ENCODE peak calls at places on chromosomes 11 and 22, in ten cellular contexts. One of them, this sample, is unnamed.

GRCh38 chr11:129410561-129410960 is 34.9 kb downstream of the BARX2 start:
- DNase-seq in stimulated activated CD4-positive, alpha-beta T cell treated with anti-CD3 and anti-CD28 coated beads, Interleukin-2, amount 100 ng/mL, for 48 hours: no peak
- DNase-seq in caudate nucleus: no peak
- DNase-seq in pons: no peak
- DNase-seq in GM04504: no peak
- DNase-seq in ureter: no peak
- DNase-seq in K562: no peak
- DNase-seq in hypothalamus: no peak
- DNase-seq in B cell: no peak
- DNase-seq in effector CD4-positive, alpha-beta T cell: no peak
- DNase-seq in this sample: no peak

GRCh38 chr22:39306456-39307361 is 12.7 kb downstream of the RPL3 start:
- DNase-seq in ureter: no peak
- DNase-seq in effector CD4-positive, alpha-beta T cell: peak; percentile 36
- DNase-seq in K562: peak; percentile 76
- DNase-seq in hypothalamus: no peak
- DNase-seq in caudate nucleus: no peak
- DNase-seq in B cell: peak; percentile 52
- DNase-seq in stimulated activated CD4-positive, alpha-beta T cell treated with anti-CD3 and anti-CD28 coated beads, Interleukin-2, amount 100 ng/mL, for 48 hours: peak; percentile 64
- DNase-seq in pons: no peak
- DNase-seq in GM04504: no peak
- DNase-seq in this sample: no peak

GRCh38 chr11:34601085-34601444 is 19.8 kb upstream of the EHF start:
- DNase-seq in K562: no peak
- DNase-seq in pons: no peak
- DNase-seq in ureter: no peak
- DNase-seq in effector CD4-positive, alpha-beta T cell: no peak
- DNase-seq in GM04504: no peak
- DNase-seq in hypothalamus: no peak
- DNase-seq in caudate nucleus: no peak
- DNase-seq in B cell: no peak
- DNase-seq in stimulated activated CD4-positive, alpha-beta T cell treated with anti-CD3 and anti-CD28 coated beads, Interleukin-2, amount 100 ng/mL, for 48 hours: no peak
- DNase-seq in this sample: no peak

GRCh38 chr11:128559496-128560103 is 27.8 kb downstream of the ETS1 start:
- DNase-seq in B cell: no peak
- DNase-seq in caudate nucleus: no peak
- DNase-seq in pons: no peak
- DNase-seq in ureter: no peak
- DNase-seq in K562: no peak
- DNase-seq in effector CD4-positive, alpha-beta T cell: no peak
- DNase-seq in stimulated activated CD4-positive, alpha-beta T cell treated with anti-CD3 and anti-CD28 coated beads, Interleukin-2, amount 100 ng/mL, for 48 hours: no peak
- DNase-seq in hypothalamus: no peak
- DNase-seq in GM04504: no peak
- DNase-seq in this sample: no peak

GRCh38 chr22:35552186-35552842 is 11.7 kb downstream of the RASD2 start:
- DNase-seq in ureter: no peak
- DNase-seq in GM04504: no peak
- DNase-seq in effector CD4-positive, alpha-beta T cell: peak; percentile 72
- DNase-seq in stimulated activated CD4-positive, alpha-beta T cell treated with anti-CD3 and anti-CD28 coated beads, Interleukin-2, amount 100 ng/mL, for 48 hours: peak; percentile 72
- DNase-seq in pons: no peak
- DNase-seq in B cell: peak; percentile 55
- DNase-seq in caudate nucleus: no peak
- DNase-seq in K562: peak; percentile 80
- DNase-seq in hypothalamus: no peak
- DNase-seq in this sample: no peak

GRCh38 chr11:67698247-67698646 is 23.8 kb upstream of the ALDH3B2 start:
- DNase-seq in caudate nucleus: no peak
- DNase-seq in K562: peak; percentile 60
- DNase-seq in pons: no peak
- DNase-seq in GM04504: no peak
- DNase-seq in B cell: no peak
- DNase-seq in hypothalamus: no peak
- DNase-seq in stimulated activated CD4-positive, alpha-beta T cell treated with anti-CD3 and anti-CD28 coated beads, Interleukin-2, amount 100 ng/mL, for 48 hours: no peak
- DNase-seq in ureter: no peak
- DNase-seq in effector CD4-positive, alpha-beta T cell: no peak
- DNase-seq in this sample: no peak

GRCh38 chr11:65503606-65503922 is 4.7 kb downstream of the MALAT1 start:
- DNase-seq in hypothalamus: no peak
- DNase-seq in caudate nucleus: no peak
- DNase-seq in ureter: no peak
- DNase-seq in GM04504: peak; percentile 16
- DNase-seq in stimulated activated CD4-positive, alpha-beta T cell treated with anti-CD3 and anti-CD28 coated beads, Interleukin-2, amount 100 ng/mL, for 48 hours: no peak
- DNase-seq in effector CD4-positive, alpha-beta T cell: no peak
- DNase-seq in pons: peak; percentile 77
- DNase-seq in K562: peak; percentile 44
- DNase-seq in B cell: peak; percentile 16
- DNase-seq in this sample: no peak

GRCh38 chr11:70481625-70482528 is 83.5 kb downstream of the CTTN start:
- DNase-seq in hypothalamus: no peak
- DNase-seq in caudate nucleus: no peak
- DNase-seq in effector CD4-positive, alpha-beta T cell: no peak
- DNase-seq in K562: peak; percentile 16
- DNase-seq in pons: no peak
- DNase-seq in ureter: no peak
- DNase-seq in B cell: no peak
- DNase-seq in GM04504: no peak
- DNase-seq in stimulated activated CD4-positive, alpha-beta T cell treated with anti-CD3 and anti-CD28 coated beads, Interleukin-2, amount 100 ng/mL, for 48 hours: no peak
- DNase-seq in this sample: no peak

GRCh38 chr11:1744879-1745700 is 5.3 kb downstream of the IFITM10 start:
- DNase-seq in K562: no peak
- DNase-seq in stimulated activated CD4-positive, alpha-beta T cell treated with anti-CD3 and anti-CD28 coated beads, Interleukin-2, amount 100 ng/mL, for 48 hours: no peak
- DNase-seq in B cell: no peak
- DNase-seq in caudate nucleus: no peak
- DNase-seq in ureter: peak; percentile 48
- DNase-seq in effector CD4-positive, alpha-beta T cell: no peak
- DNase-seq in GM04504: no peak
- DNase-seq in pons: no peak
- DNase-seq in hypothalamus: no peak
- DNase-seq in this sample: no peak

GRCh38 chr11:12813371-12814225 is 139.4 kb downstream of the TEAD1 start:
- DNase-seq in stimulated activated CD4-positive, alpha-beta T cell treated with anti-CD3 and anti-CD28 coated beads, Interleukin-2, amount 100 ng/mL, for 48 hours: no peak
- DNase-seq in hypothalamus: no peak
- DNase-seq in GM04504: no peak
- DNase-seq in ureter: peak; percentile 68
- DNase-seq in B cell: no peak
- DNase-seq in effector CD4-positive, alpha-beta T cell: no peak
- DNase-seq in caudate nucleus: no peak
- DNase-seq in K562: peak; percentile 54
- DNase-seq in pons: no peak
- DNase-seq in this sample: no peak

GRCh38 chr22:29782061-29782845 is 15.1 kb downstream of the UQCR10 start:
- DNase-seq in pons: peak; percentile 30
- DNase-seq in stimulated activated CD4-positive, alpha-beta T cell treated with anti-CD3 and anti-CD28 coated beads, Interleukin-2, amount 100 ng/mL, for 48 hours: no peak
- DNase-seq in hypothalamus: peak; percentile 16
- DNase-seq in B cell: no peak
- DNase-seq in caudate nucleus: no peak
- DNase-seq in GM04504: no peak
- DNase-seq in K562: no peak
- DNase-seq in effector CD4-positive, alpha-beta T cell: no peak
- DNase-seq in ureter: peak; percentile 67
- DNase-seq in this sample: peak; percentile 60

GRCh38 chr11:92276773-92277172 is 52.2 kb downstream of the FAT3 start:
- DNase-seq in hypothalamus: no peak
- DNase-seq in B cell: no peak
- DNase-seq in ureter: no peak
- DNase-seq in pons: no peak
- DNase-seq in K562: no peak
- DNase-seq in effector CD4-positive, alpha-beta T cell: no peak
- DNase-seq in stimulated activated CD4-positive, alpha-beta T cell treated with anti-CD3 and anti-CD28 coated beads, Interleukin-2, amount 100 ng/mL, for 48 hours: no peak
- DNase-seq in GM04504: peak; percentile 36
- DNase-seq in caudate nucleus: no peak
- DNase-seq in this sample: no peak

GRCh38 chr11:97856666-97857065 is 1164.1 kb upstream of the CNTN5 start:
- DNase-seq in hypothalamus: no peak
- DNase-seq in ureter: no peak
- DNase-seq in B cell: no peak
- DNase-seq in pons: no peak
- DNase-seq in caudate nucleus: no peak
- DNase-seq in K562: no peak
- DNase-seq in stimulated activated CD4-positive, alpha-beta T cell treated with anti-CD3 and anti-CD28 coated beads, Interleukin-2, amount 100 ng/mL, for 48 hours: no peak
- DNase-seq in effector CD4-positive, alpha-beta T cell: no peak
- DNase-seq in GM04504: no peak
- DNase-seq in this sample: no peak

GRCh38 chr11:131481317-131481716 is 110.9 kb downstream of the NTM start:
- DNase-seq in pons: no peak
- DNase-seq in GM04504: no peak
- DNase-seq in hypothalamus: no peak
- DNase-seq in B cell: no peak
- DNase-seq in K562: no peak
- DNase-seq in ureter: no peak
- DNase-seq in caudate nucleus: no peak
- DNase-seq in stimulated activated CD4-positive, alpha-beta T cell treated with anti-CD3 and anti-CD28 coated beads, Interleukin-2, amount 100 ng/mL, for 48 hours: no peak
- DNase-seq in effector CD4-positive, alpha-beta T cell: no peak
- DNase-seq in this sample: no peak

GRCh38 chr11:72712168-72712721 is 38.0 kb upstream of the PDE2A start:
- DNase-seq in pons: peak; percentile 84
- DNase-seq in hypothalamus: peak; percentile 50
- DNase-seq in caudate nucleus: peak; percentile 33
- DNase-seq in ureter: peak; percentile 60
- DNase-seq in B cell: no peak
- DNase-seq in GM04504: no peak
- DNase-seq in effector CD4-positive, alpha-beta T cell: no peak
- DNase-seq in stimulated activated CD4-positive, alpha-beta T cell treated with anti-CD3 and anti-CD28 coated beads, Interleukin-2, amount 100 ng/mL, for 48 hours: no peak
- DNase-seq in K562: no peak
- DNase-seq in this sample: peak; percentile 52

GRCh38 chr11:125123947-125124633 is 12.7 kb upstream of the TMEM218 start:
- DNase-seq in caudate nucleus: no peak
- DNase-seq in B cell: peak; percentile 53
- DNase-seq in ureter: peak; percentile 71
- DNase-seq in K562: peak; percentile 73
- DNase-seq in stimulated activated CD4-positive, alpha-beta T cell treated with anti-CD3 and anti-CD28 coated beads, Interleukin-2, amount 100 ng/mL, for 48 hours: peak; percentile 32
- DNase-seq in hypothalamus: peak; percentile 7
- DNase-seq in effector CD4-positive, alpha-beta T cell: no peak
- DNase-seq in GM04504: peak; percentile 10
- DNase-seq in pons: peak; percentile 74
- DNase-seq in this sample: no peak

GRCh38 chr22:29998627-29999026 is 81.6 kb upstream of the HORMAD2 start:
- DNase-seq in ureter: no peak
- DNase-seq in GM04504: no peak
- DNase-seq in B cell: no peak
- DNase-seq in hypothalamus: no peak
- DNase-seq in caudate nucleus: no peak
- DNase-seq in stimulated activated CD4-positive, alpha-beta T cell treated with anti-CD3 and anti-CD28 coated beads, Interleukin-2, amount 100 ng/mL, for 48 hours: no peak
- DNase-seq in effector CD4-positive, alpha-beta T cell: no peak
- DNase-seq in pons: no peak
- DNase-seq in K562: peak; percentile 24
- DNase-seq in this sample: no peak

GRCh38 chr11:74311352-74311926 is at the start of gene P4HA3:
- DNase-seq in stimulated activated CD4-positive, alpha-beta T cell treated with anti-CD3 and anti-CD28 coated beads, Interleukin-2, amount 100 ng/mL, for 48 hours: peak; percentile 60
- DNase-seq in hypothalamus: no peak
- DNase-seq in caudate nucleus: no peak
- DNase-seq in GM04504: no peak
- DNase-seq in pons: no peak
- DNase-seq in effector CD4-positive, alpha-beta T cell: peak; percentile 6
- DNase-seq in ureter: peak; percentile 72
- DNase-seq in B cell: peak; percentile 65
- DNase-seq in K562: peak; percentile 70
- DNase-seq in this sample: no peak

GRCh38 chr22:49968313-49968830 is 7.8 kb downstream of the PIM3 start:
- DNase-seq in caudate nucleus: no peak
- DNase-seq in ureter: peak; percentile 51
- DNase-seq in hypothalamus: no peak
- DNase-seq in B cell: no peak
- DNase-seq in GM04504: no peak
- DNase-seq in K562: no peak
- DNase-seq in pons: no peak
- DNase-seq in stimulated activated CD4-positive, alpha-beta T cell treated with anti-CD3 and anti-CD28 coated beads, Interleukin-2, amount 100 ng/mL, for 48 hours: no peak
- DNase-seq in effector CD4-positive, alpha-beta T cell: no peak
- DNase-seq in this sample: no peak

This sample was measured in C1 segment of cervical spinal cord.